ENCODE peak calls at places on chromosomes 5 and 9, in ten cellular contexts. L, X, R, K, T, V, N, F, S and H are unnamed samples.

GRCh38 chr5:7927466-7928375 is 58.8 kb downstream of the MTRR start:
- DNase-seq in L (peak; percentile 74), X (peak; percentile 76), R (peak; percentile 67), K (peak; percentile 39), T (peak; percentile 78), V (peak; percentile 44), N (peak; percentile 55), F (peak; percentile 66), S (peak; percentile 40), H (peak; percentile 58)

GRCh38 chr5:133431326-133431725 is 181.0 kb downstream of the FSTL4 start:
- DNase-seq in L (no peak), X (no peak), R (no peak), K (no peak), T (no peak), V (no peak), N (no peak), F (no peak), S (no peak), H (no peak)

GRCh38 chr9:32783168-32783891 is at the start of gene TMEM215:
- DNase-seq in L (no peak), X (no peak), R (no peak), K (peak; percentile 13), T (no peak), V (peak; percentile 11), N (no peak), F (no peak), S (no peak), H (peak; percentile 3)

GRCh38 chr9:36317766-36318165 is 59.5 kb upstream of the GNE start:
- DNase-seq in L (peak; percentile 91), X (no peak), R (no peak), K (no peak), T (no peak), V (no peak), N (no peak), F (no peak), S (no peak), H (peak; percentile 92)

GRCh38 chr9:13963005-13963653 is 350.8 kb downstream of the NFIB start:
- DNase-seq in L (no peak), X (no peak), R (no peak), K (no peak), T (no peak), V (no peak), N (no peak), F (no peak), S (no peak), H (no peak)

GRCh38 chr9:111691686-111692329 is 30.4 kb downstream of the GNG10 start:
- DNase-seq in L (no peak), X (peak; percentile 49), R (no peak), K (peak; percentile 38), T (no peak), V (no peak), N (peak; percentile 43), F (peak; percentile 62), S (no peak), H (peak; percentile 41)

GRCh38 chr5:1907616-1908015 is 24.9 kb upstream of the IRX4 start:
- DNase-seq in L (no peak), X (no peak), R (no peak), K (no peak), T (no peak), V (no peak), N (no peak), F (no peak), S (no peak), H (no peak)

GRCh38 chr9:101639301-101639700 is 44.5 kb upstream of the PPP3R2 start:
- DNase-seq in L (no peak), X (no peak), R (no peak), K (peak; percentile 1), T (no peak), V (peak; percentile 2), N (no peak), F (peak; percentile 18), S (no peak), H (no peak)

GRCh38 chr9:107734231-107735014 is 244.9 kb upstream of the KLF4 start:
- DNase-seq in L (no peak), X (peak; percentile 93), R (peak; percentile 57), K (peak; percentile 91), T (peak; percentile 63), V (peak; percentile 74), N (no peak), F (peak; percentile 98), S (no peak), H (peak; percentile 74)

GRCh38 chr5:96808868-96809558 is 1.3 kb upstream of the ERAP1 start:
- DNase-seq in L (no peak), X (no peak), R (no peak), K (no peak), T (no peak), V (no peak), N (no peak), F (no peak), S (no peak), H (no peak)
- H3K4me3 ChIP-seq in L (no peak overlapping the region), X (peak overlapping the region; percentile 94), R (no peak overlapping the region), K (no peak overlapping the region), T (no peak overlapping the region), V (peak overlapping the region; percentile 84), N (peak overlapping the region; percentile 84), F (no peak overlapping the region), S (no peak overlapping the region), H (no peak overlapping the region)

DNA sequence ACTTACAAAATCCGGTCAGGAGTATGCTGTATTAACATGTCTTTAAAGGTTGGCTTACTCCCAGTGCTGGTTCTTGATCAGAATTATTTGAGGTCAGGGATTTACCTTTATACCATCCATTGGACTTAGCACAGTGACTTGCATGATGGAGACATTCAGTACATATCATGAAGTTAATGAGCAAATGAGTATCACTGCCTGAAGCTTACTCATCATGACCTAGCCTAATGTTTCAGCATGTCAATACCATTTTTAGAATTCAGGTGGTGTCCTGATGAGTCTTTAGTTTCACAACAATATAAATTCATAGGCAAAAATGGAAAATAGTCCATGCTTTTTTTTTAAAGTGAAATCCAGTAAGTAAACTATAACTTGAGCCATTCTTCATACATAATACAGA is 226.0 kb upstream of the C9orf72 start:
- DNase-seq in L (no peak), X (no peak), R (no peak), K (no peak), T (no peak), V (no peak), N (no peak), F (no peak), S (no peak), H (peak; percentile 90)
- H3K4me3 ChIP-seq in L (no peak overlapping the region), X (no peak overlapping the region), R (no peak overlapping the region), K (no peak overlapping the region), T (no peak overlapping the region), V (no peak overlapping the region), N (no peak overlapping the region), F (no peak overlapping the region), S (no peak overlapping the region), H (no peak overlapping the region)

GRCh38 chr5:89436464-89436863 is 553.5 kb upstream of the MEF2C start:
- DNase-seq in L (no peak), X (no peak), R (no peak), K (no peak), T (no peak), V (no peak), N (no peak), F (no peak), S (no peak), H (no peak)
- H3K4me3 ChIP-seq in L (no peak overlapping the region), X (no peak overlapping the region), R (no peak overlapping the region), K (no peak overlapping the region), T (no peak overlapping the region), V (no peak overlapping the region), N (no peak overlapping the region), F (no peak overlapping the region), S (no peak overlapping the region), H (no peak overlapping the region)

GRCh38 chr5:170632266-170632984 is 128.6 kb downstream of the KCNIP1 start:
- DNase-seq in L (no peak), X (peak; percentile 54), R (no peak), K (no peak), T (peak; percentile 49), V (no peak), N (no peak), F (no peak), S (no peak), H (no peak)
- H3K4me3 ChIP-seq in L (no peak overlapping the region), X (peak overlapping the region; percentile 52), R (peak overlapping the region; percentile 2), K (no peak overlapping the region), T (no peak overlapping the region), V (peak overlapping the region; percentile 30), N (no peak overlapping the region), F (no peak overlapping the region), S (no peak overlapping the region), H (no peak overlapping the region)

GRCh38 chr9:130327070-130327780 is 61.7 kb downstream of the HMCN2 start:
- DNase-seq in L (no peak), X (no peak), R (no peak), K (no peak), T (no peak), V (peak; percentile 32), N (no peak), F (no peak), S (no peak), H (no peak)

GRCh38 chr9:130328349-130328801 is 62.8 kb downstream of the HMCN2 start:
- DNase-seq in L (peak; percentile 56), X (peak; percentile 65), R (peak; percentile 52), K (peak; percentile 52), T (peak; percentile 66), V (no peak), N (no peak), F (peak; percentile 90), S (no peak), H (no peak)

GRCh38 chr9:130329061-130329460 is 63.5 kb downstream of the HMCN2 start:
- DNase-seq in L (no peak), X (no peak), R (no peak), K (no peak), T (no peak), V (no peak), N (no peak), F (no peak), S (no peak), H (no peak)

GRCh38 chr9:130325921-130326320 is 60.4 kb downstream of the HMCN2 start:
- DNase-seq in L (no peak), X (no peak), R (no peak), K (no peak), T (peak; percentile 67), V (no peak), N (no peak), F (no peak), S (no peak), H (peak; percentile 32)

DNA sequence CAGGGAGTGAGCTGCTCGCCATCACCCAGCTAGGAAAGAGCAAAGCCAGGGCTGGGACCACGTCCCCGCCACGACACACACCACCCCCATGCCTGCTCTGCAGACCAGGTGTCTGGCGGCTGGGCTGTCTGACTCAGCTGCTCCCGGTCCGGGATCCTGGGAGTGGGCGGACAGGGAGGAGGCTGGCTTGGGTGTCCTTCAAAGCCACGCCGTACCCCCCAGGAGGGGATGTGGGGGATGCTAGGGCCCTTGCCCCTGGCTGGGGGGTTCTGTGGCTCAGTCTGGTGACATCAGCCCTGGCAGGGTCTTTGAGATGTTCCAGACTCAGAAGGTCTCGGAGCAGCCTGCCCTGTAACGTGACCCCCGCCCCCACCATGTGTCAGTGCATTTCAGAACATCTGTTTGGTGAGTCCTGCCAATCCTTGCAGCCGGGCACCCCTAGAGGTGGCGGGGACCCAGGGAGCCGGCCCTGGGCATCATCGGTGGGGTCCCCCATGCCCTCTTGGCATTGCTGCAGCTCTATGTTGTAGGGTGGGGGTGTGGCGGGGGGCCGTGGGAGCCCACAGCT is 62.3 kb downstream of the HMCN2 start:
- DNase-seq in L (peak; percentile 47), X (peak; percentile 76), R (peak; percentile 45), K (peak; percentile 72), T (peak; percentile 64), V (peak; percentile 69), N (no peak), F (peak; percentile 82), S (no peak), H (peak; percentile 23)
- H3K4me3 ChIP-seq in L (no peak overlapping the region), X (no peak overlapping the region), R (peak overlapping the region; percentile 6), K (no peak overlapping the region), T (no peak overlapping the region), V (no peak overlapping the region), N (no peak overlapping the region), F (no peak overlapping the region), S (no peak overlapping the region), H (no peak overlapping the region)

GRCh38 chr9:130266236-130267098 is 907 bp downstream of the HMCN2 start:
- DNase-seq in L (no peak), X (no peak), R (no peak), K (no peak), T (no peak), V (no peak), N (no peak), F (no peak), S (no peak), H (peak; percentile 45)
- H3K4me3 ChIP-seq in L (peak overlapping the region; percentile 23), X (no peak overlapping the region), R (peak overlapping the region; percentile 24), K (no peak overlapping the region), T (no peak overlapping the region), V (no peak overlapping the region), N (no peak overlapping the region), F (no peak overlapping the region), S (peak overlapping the region; percentile 14), H (no peak overlapping the region)